ENCODE peak calls at places on chromosome 7, in nine cellular contexts. P is heart right ventricle; D is fibroblast of lung; N is colonic mucosa; Y is suprapubic skin; L is IMR-90; X is CD4-positive, alpha-beta T cell; E is left ventricle myocardium inferior; S is H9. K is an unnamed sample. For H3K9me3, the result is how much of the 10 kb centered on the place peaks cover.

GRCh38 chr7:88789480-88790064 is 6.0 kb downstream of the TEX47 start:
- DNase-seq in D (peak), P (no peak), Y (no peak), X (no peak), E (no peak), L (peak), S (no peak), N (no peak), K (no peak)

GRCh38 chr7:47669178-47669878 is 87.4 kb upstream of the TNS3 start:
- DNase-seq in N (peak), P (peak), Y (peak), L (peak), X (no peak), D (peak), E (peak), S (no peak), K (peak)

GRCh38 chr7:84975586-84976185 is 211.2 kb downstream of the SEMA3D start:
- DNase-seq in P (no peak), D (peak), N (no peak), S (no peak), E (no peak), L (peak), Y (no peak), X (no peak), K (no peak)

GRCh38 chr7:111301891-111302290 is 211.0 kb downstream of the LRRN3 start:
- DNase-seq in E (no peak), N (no peak), D (no peak), S (no peak), Y (no peak), L (peak), P (no peak), X (no peak), K (no peak)

GRCh38 chr7:106858618-106859532 is 6.2 kb upstream of the PIK3CG start:
- DNase-seq in E (peak), N (peak), L (no peak), P (peak), X (no peak), S (no peak), Y (no peak), D (no peak), K (no peak)

GRCh38 chr7:103073989-103074518 is 542 bp downstream of the FBXL13 start:
- DNase-seq in X (no peak), L (no peak), S (no peak), E (no peak), N (peak), Y (no peak), P (no peak), D (no peak), K (no peak)

GRCh38 chr7:42046483-42046882 is 190.5 kb downstream of the GLI3 start:
- DNase-seq in P (no peak), S (no peak), E (no peak), X (no peak), Y (no peak), D (no peak), L (peak), N (no peak), K (no peak)

GRCh38 chr7:1234794-1235500 is 2.3 kb downstream of the UNCX start:
- DNase-seq in L (no peak), N (no peak), S (peak), E (no peak), P (no peak), D (no peak), X (no peak), Y (peak), K (no peak)

GRCh38 chr7:23205861-23206510 is 24.1 kb downstream of the NUP42 start:
- DNase-seq in X (no peak), S (peak), E (no peak), P (no peak), D (no peak), Y (no peak), L (no peak), N (no peak), K (no peak)

GRCh38 chr7:84188811-84189405 is 5.7 kb downstream of the SEMA3A start:
- DNase-seq in P (no peak), Y (no peak), X (no peak), S (no peak), D (peak), N (no peak), L (peak), E (no peak), K (no peak)

GRCh38 chr7:37488163-37488759 is 39.6 kb upstream of the ELMO1 start:
- DNase-seq in E (no peak), N (no peak), P (no peak), L (no peak), Y (no peak), S (peak), X (no peak), D (peak), K (no peak)

GRCh38 chr7:129530881-129531391 is 28.6 kb downstream of the SMKR1 start:
- DNase-seq in D (peak), S (no peak), L (peak), N (no peak), Y (no peak), X (no peak), E (no peak), P (no peak), K (no peak)

GRCh38 chr7:91780526-91780925 is 100.0 kb downstream of the MTERF1 start:
- DNase-seq in S (no peak), D (no peak), E (no peak), P (no peak), Y (no peak), X (no peak), L (no peak), N (no peak), K (no peak)

GRCh38 chr7:80661729-80662128 is 23.3 kb downstream of the CD36 start:
- DNase-seq in D (no peak), E (no peak), N (no peak), X (no peak), S (no peak), Y (no peak), P (no peak), L (no peak), K (no peak)

GRCh38 chr7:83821866-83822265 is 172.9 kb upstream of the SEMA3E start:
- DNase-seq in P (no peak), Y (no peak), D (no peak), N (no peak), E (no peak), L (no peak), X (no peak), S (no peak), K (no peak)

GRCh38 chr7:88040694-88041093 is 106.6 kb downstream of the ADAM22 start:
- DNase-seq in N (no peak), L (no peak), S (no peak), E (no peak), X (no peak), Y (no peak), D (no peak), P (no peak), K (no peak)

GRCh38 chr7:131511774-131512535 is 44.5 kb downstream of the PODXL start:
- DNase-seq in S (no peak), Y (no peak), E (no peak), X (no peak), D (no peak), L (no peak), P (no peak), N (no peak), K (no peak)

GRCh38 chr7:50791921-50792341 is 9.2 kb upstream of the GRB10 start:
- DNase-seq in L (peak), P (no peak), D (peak), Y (no peak), X (no peak), S (no peak), E (no peak), N (no peak), K (no peak)

GRCh38 chr7:51162724-51163329 is 153.8 kb downstream of the COBL start:
- DNase-seq in L (peak), X (peak), N (peak), Y (peak), D (peak), P (peak), E (no peak), S (peak), K (no peak)

GRCh38 chr7:157856873-157857577 is 520.2 kb downstream of the DNAJB6 start:
- DNase-seq in L (no peak), P (no peak), S (no peak), X (no peak), N (no peak), E (peak), Y (no peak), D (no peak), K (no peak)
- H3K9me3 ChIP-seq in L (under half), P (under half), S (under half), X (under half), N (under half), E (under half), Y (under half), D (under half), K (under half)

GRCh38 chr7:74522281-74522905 is 68.7 kb downstream of the GTF2IRD1 start:
- DNase-seq in D (no peak), L (no peak), N (no peak), S (no peak), Y (no peak), E (no peak), P (no peak), X (no peak), K (no peak)
- TF ChIP-seq CTCF in D (no peak), L (no peak), N (no peak), S (no peak), Y (no peak), E (no peak), P (no peak), X (no peak), K (no peak)

GRCh38 chr7:57362868-57363267 is 87.1 kb upstream of the ZNF716 start:
- DNase-seq in E (peak), P (no peak), S (no peak), Y (no peak), X (no peak), N (no peak), L (no peak), D (no peak), K (no peak)

GRCh38 chr7:57361406-57361805 is 88.6 kb upstream of the ZNF716 start:
- DNase-seq in X (no peak), N (no peak), S (no peak), E (no peak), P (no peak), L (no peak), Y (no peak), D (no peak), K (no peak)

GRCh38 chr7:57363321-57363720 is 86.7 kb upstream of the ZNF716 start:
- DNase-seq in N (no peak), D (no peak), S (no peak), P (no peak), Y (no peak), X (no peak), E (no peak), L (no peak), K (no peak)

GRCh38 chr7:57367171-57367570 is 82.8 kb upstream of the ZNF716 start:
- DNase-seq in E (no peak), N (no peak), L (no peak), Y (no peak), S (no peak), D (no peak), X (no peak), P (no peak), K (no peak)

GRCh38 chr7:57364933-57365710 is 84.9 kb upstream of the ZNF716 start:
- DNase-seq in X (no peak), L (no peak), P (no peak), D (no peak), N (no peak), E (no peak), S (no peak), Y (no peak), K (no peak)
- H3K9me3 ChIP-seq in X (under half), L (under half), P (under half), D (under half), N (under half), E (under half), S (half or more), Y (under half), K (half or more)

GRCh38 chr7:35849158-35849831 is 48.4 kb downstream of the SEPTIN7 start:
- DNase-seq in L (peak), X (no peak), N (no peak), E (no peak), D (no peak), P (no peak), S (no peak), Y (no peak), K (no peak)
- TF ChIP-seq CTCF in L (no peak), X (no peak), N (no peak), E (no peak), D (no peak), P (no peak), S (no peak), Y (no peak), K (no peak)

GRCh38 chr7:157568071-157568784 is 231.4 kb downstream of the DNAJB6 start:
- DNase-seq in S (no peak), Y (no peak), P (no peak), E (no peak), N (no peak), L (no peak), D (no peak), X (no peak), K (no peak)
- H3K9me3 ChIP-seq in S (under half), Y (under half), P (under half), E (under half), N (under half), L (under half), D (under half), X (under half), K (under half)

GRCh38 chr7:79341902-79342301 is 111.6 kb downstream of the MAGI2 start:
- DNase-seq in P (no peak), E (no peak), X (no peak), D (no peak), Y (no peak), N (no peak), S (no peak), L (no peak), K (no peak)
- TF ChIP-seq CTCF in P (no peak), E (peak), X (no peak), D (no peak), Y (no peak), N (no peak), S (no peak), L (no peak), K (no peak)

GRCh38 chr7:151244871-151245346 is 3.6 kb downstream of the SMARCD3 start:
- DNase-seq in Y (no peak), X (no peak), S (peak), P (no peak), L (no peak), N (no peak), E (no peak), D (no peak), K (no peak)

GRCh38 chr7:151243045-151243349 is 5.5 kb downstream of the SMARCD3 start:
- DNase-seq in L (no peak), P (no peak), D (no peak), E (no peak), X (no peak), Y (no peak), S (no peak), N (no peak), K (no peak)

GRCh38 chr7:151244156-151244870 is 4.2 kb downstream of the SMARCD3 start:
- DNase-seq in Y (no peak), L (peak), E (no peak), P (no peak), X (peak), D (peak), S (peak), N (peak), K (no peak)

GRCh38 chr7:151242181-151243044 is 6.1 kb downstream of the SMARCD3 start:
- DNase-seq in E (no peak), Y (no peak), D (no peak), L (no peak), N (no peak), S (no peak), P (no peak), X (no peak), K (no peak)

DNA sequence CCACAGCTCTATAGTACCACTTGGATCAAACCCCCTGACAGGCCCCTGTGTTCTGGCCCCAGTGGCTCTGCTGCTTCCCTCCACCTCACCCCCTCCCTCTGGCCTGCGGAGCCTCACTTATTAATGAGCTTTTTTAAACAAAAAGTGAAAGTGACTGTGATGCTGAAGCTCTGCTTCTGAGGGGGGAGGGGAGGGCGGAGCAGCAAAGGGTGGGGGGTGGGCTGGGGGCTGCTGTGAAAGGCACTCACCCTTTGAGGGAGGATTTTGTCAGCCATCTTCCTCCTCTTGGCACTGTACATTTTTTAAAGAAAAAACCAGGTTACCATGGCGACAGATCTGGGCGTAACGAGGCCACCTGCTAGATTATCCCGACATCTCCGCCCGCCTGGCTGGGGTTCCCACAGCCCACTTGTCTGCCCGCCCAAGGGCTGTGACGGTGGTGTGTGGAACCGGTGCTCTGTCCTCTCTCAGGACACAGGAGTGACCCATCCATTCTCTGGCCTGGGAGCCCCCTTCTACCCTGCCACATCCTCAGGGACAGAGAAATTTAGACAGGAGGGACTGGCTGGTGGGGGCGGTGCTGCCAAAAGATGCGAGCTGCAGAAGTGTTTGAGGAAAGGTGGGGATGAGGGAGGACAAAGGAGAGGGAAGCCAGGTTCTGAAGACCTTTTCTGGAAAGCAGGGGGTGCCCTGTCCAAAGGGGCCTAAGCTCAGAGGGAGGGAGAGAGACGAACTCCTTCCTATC is 4.9 kb downstream of the SMARCD3 start:
- DNase-seq in S (no peak), L (no peak), X (peak), Y (no peak), E (no peak), P (no peak), N (no peak), D (no peak), K (no peak)
- H3K9me3 ChIP-seq in S (under half), L (under half), X (under half), Y (under half), E (under half), P (under half), N (under half), D (under half), K (under half)

K was measured in esophagus squamous epithelium.